ENCODE peak calls at places on chromosomes 7 and 10, in six cellular contexts. B is left ventricle myocardium inferior, F is mammary epithelial cell, V is Peyer's patch, I is HCT116, X is spleen. T is an unnamed sample.

GRCh38 chr10:93815304-93816091 is 57.8 kb downstream of the LGI1 start:
- DNase-seq in B (no peak), F (peak; percentile 3), V (no peak), I (no peak), X (no peak), T (no peak)

GRCh38 chr7:131555565-131556054 is 818 bp downstream of the PODXL start:
- DNase-seq in B (no peak), F (no peak), V (peak; percentile 50), I (no peak), X (peak; percentile 79), T (no peak)

GRCh38 chr10:99709480-99710229 is 22.3 kb downstream of the COX15 start:
- DNase-seq in B (no peak), F (peak; percentile 55), V (no peak), I (no peak), X (no peak), T (no peak)

GRCh38 chr7:12287886-12288285 is 76.8 kb downstream of the TMEM106B start:
- DNase-seq in B (no peak), F (no peak), V (no peak), I (no peak), X (no peak), T (no peak)

GRCh38 chr10:4450981-4451501 is 375.0 kb upstream of the AKR1E2 start:
- DNase-seq in B (no peak), F (peak; percentile 81), V (no peak), I (no peak), X (no peak), T (no peak)

GRCh38 chr7:1055084-1055450 is 10.7 kb downstream of the GPR146 start:
- DNase-seq in B (peak; percentile 85), F (no peak), V (peak; percentile 76), I (no peak), X (peak; percentile 89), T (no peak)

GRCh38 chr7:94183289-94183749 is 179.2 kb upstream of the BET1 start:
- DNase-seq in B (no peak), F (peak; percentile 93), V (no peak), I (peak; percentile 82), X (no peak), T (no peak)

GRCh38 chr10:102342958-102343357 is 52.5 kb upstream of the NFKB2 start:
- DNase-seq in B (no peak), F (peak; percentile 87), V (no peak), I (no peak), X (no peak), T (no peak)

GRCh38 chr7:14197280-14197679 is 207.8 kb upstream of the ETV1 start:
- DNase-seq in B (no peak), F (no peak), V (no peak), I (no peak), X (no peak), T (no peak)

GRCh38 chr7:45162311-45162845 is 4.8 kb downstream of the RAMP3 start:
- DNase-seq in B (no peak), F (no peak), V (no peak), I (no peak), X (peak; percentile 56), T (no peak)

GRCh38 chr7:1254281-1255082 is 21.8 kb downstream of the UNCX start:
- DNase-seq in B (no peak), F (no peak), V (no peak), I (no peak), X (no peak), T (no peak)

GRCh38 chr7:67618569-67619543 is 622.2 kb downstream of the TYW1 start:
- DNase-seq in B (peak; percentile 19), F (no peak), V (no peak), I (no peak), X (no peak), T (no peak)

GRCh38 chr10:126857178-126857806 is 47.9 kb upstream of the DOCK1 start:
- DNase-seq in B (no peak), F (no peak), V (no peak), I (no peak), X (no peak), T (no peak)

GRCh38 chr10:124629842-124630241 is 114.3 kb downstream of the FAM53B start:
- DNase-seq in B (no peak), F (no peak), V (no peak), I (no peak), X (no peak), T (no peak)

GRCh38 chr10:124627851-124628675 is 116.1 kb downstream of the FAM53B start:
- DNase-seq in B (peak; percentile 63), F (no peak), V (no peak), I (no peak), X (no peak), T (no peak)

GRCh38 chr10:124629410-124629809 is 114.8 kb downstream of the FAM53B start:
- DNase-seq in B (no peak), F (no peak), V (no peak), I (no peak), X (no peak), T (no peak)

GRCh38 chr10:124626759-124627380 is 117.3 kb downstream of the FAM53B start:
- DNase-seq in B (no peak), F (peak; percentile 82), V (peak; percentile 91), I (no peak), X (peak; percentile 91), T (no peak)

GRCh38 chr10:124628676-124629021 is 115.5 kb downstream of the FAM53B start:
- DNase-seq in B (no peak), F (no peak), V (no peak), I (no peak), X (no peak), T (no peak)
- H3K27ac ChIP-seq in B (peak overlapping the region; percentile 66), F (no peak overlapping the region), V (peak overlapping the region; percentile 57), I (no peak overlapping the region), X (peak overlapping the region; percentile 45), T (no peak overlapping the region)

GRCh38 chr10:79143879-79144278 is 75.1 kb downstream of the ZMIZ1 start:
- DNase-seq in B (no peak), F (no peak), V (no peak), I (no peak), X (no peak), T (no peak)

GRCh38 chr10:79140906-79141305 is 72.1 kb downstream of the ZMIZ1 start:
- DNase-seq in B (no peak), F (no peak), V (no peak), I (no peak), X (no peak), T (no peak)

GRCh38 chr10:79144341-79145173 is 75.8 kb downstream of the ZMIZ1 start:
- DNase-seq in B (no peak), F (peak; percentile 32), V (no peak), I (no peak), X (peak; percentile 70), T (no peak)

GRCh38 chr10:79142064-79142491 is 73.3 kb downstream of the ZMIZ1 start:
- DNase-seq in B (no peak), F (no peak), V (no peak), I (no peak), X (no peak), T (no peak)

DNA sequence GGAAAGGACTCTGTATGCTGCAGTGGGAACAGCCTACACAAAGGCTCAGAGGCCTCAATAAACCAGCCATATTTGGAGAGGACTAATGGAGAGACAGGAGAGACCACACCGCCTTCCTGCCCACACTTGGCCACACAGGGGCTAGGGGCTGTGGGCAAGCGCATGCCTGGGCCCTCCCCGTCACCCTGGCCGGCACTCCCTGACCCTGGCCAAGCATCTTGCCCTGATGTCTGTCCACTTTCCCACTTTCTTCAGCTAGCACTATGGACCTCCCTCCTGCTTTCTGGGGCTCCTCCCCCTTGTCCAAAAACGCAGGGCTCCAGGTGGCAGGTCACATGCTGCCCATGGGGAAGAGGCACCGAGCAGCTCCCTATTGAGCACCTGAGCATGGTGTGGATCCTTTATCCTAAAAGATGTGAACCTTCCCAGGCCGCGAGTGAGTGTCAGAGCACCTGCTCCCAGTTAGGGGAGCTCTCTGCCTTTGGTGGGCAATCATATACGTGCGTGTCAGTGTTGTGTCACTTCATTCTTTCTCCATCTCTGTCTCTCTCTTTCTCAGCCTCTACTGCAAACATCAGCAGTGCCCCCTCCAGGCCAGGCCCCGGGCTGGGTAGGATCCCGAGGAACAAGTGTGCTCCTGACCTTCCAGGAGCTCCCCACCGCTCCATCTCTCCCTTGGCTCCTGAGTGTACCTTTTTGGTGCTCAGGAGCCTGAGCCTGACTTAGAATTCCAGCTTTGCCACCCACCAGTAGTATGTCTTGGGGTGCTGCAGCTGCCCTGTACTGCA is 74.0 kb downstream of the ZMIZ1 start:
- DNase-seq in B (no peak), F (no peak), V (no peak), I (no peak), X (peak; percentile 72), T (no peak)
- H3K4me1 ChIP-seq in B (peaks cover 100% of the 10 kb centered on the region), F (peaks cover 16% of the 10 kb centered on the region), V (peaks cover under 1% of the 10 kb centered on the region), I (peaks cover 8% of the 10 kb centered on the region), X (peaks cover 100% of the 10 kb centered on the region), T (peaks cover 30% of the 10 kb centered on the region)

DNA sequence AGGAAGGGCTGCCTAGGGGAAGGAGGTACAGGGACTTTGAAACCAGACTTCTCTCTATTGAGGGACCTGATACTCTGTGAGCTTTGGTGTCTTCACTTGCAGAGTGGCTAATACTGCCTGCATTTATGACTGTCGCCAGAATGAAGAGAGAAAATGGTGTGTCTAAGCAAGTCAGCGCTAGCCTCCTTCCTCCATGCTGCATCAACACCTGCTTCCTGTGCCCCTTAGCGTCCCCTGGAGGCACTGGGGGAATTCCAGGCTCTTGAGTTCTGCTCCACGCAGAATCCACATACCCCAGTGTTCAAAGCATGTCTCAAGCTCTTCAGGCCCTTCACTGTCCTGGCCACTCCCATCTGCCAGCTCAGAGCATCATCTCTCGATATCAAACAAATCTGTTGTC is 140.5 kb downstream of the PKD1L1 start:
- DNase-seq in B (no peak), F (no peak), V (no peak), I (no peak), X (no peak), T (peak; percentile 63)
- TF ChIP-seq CTCF in B (no peak), F (no peak), V (no peak), I (peak; percentile 42), X (no peak), T (peak; percentile 7)

GRCh38 chr10:44176311-44176710 is 208.6 kb downstream of the CXCL12 start:
- DNase-seq in B (no peak), F (no peak), V (no peak), I (no peak), X (no peak), T (no peak)

GRCh38 chr10:44173558-44173894 is 211.4 kb downstream of the CXCL12 start:
- DNase-seq in B (no peak), F (no peak), V (no peak), I (no peak), X (no peak), T (no peak)

GRCh38 chr10:44168478-44168877 is 216.4 kb downstream of the CXCL12 start:
- DNase-seq in B (no peak), F (no peak), V (no peak), I (no peak), X (no peak), T (no peak)

GRCh38 chr10:44171765-44172164 is 213.1 kb downstream of the CXCL12 start:
- DNase-seq in B (no peak), F (no peak), V (no peak), I (no peak), X (no peak), T (no peak)

DNA sequence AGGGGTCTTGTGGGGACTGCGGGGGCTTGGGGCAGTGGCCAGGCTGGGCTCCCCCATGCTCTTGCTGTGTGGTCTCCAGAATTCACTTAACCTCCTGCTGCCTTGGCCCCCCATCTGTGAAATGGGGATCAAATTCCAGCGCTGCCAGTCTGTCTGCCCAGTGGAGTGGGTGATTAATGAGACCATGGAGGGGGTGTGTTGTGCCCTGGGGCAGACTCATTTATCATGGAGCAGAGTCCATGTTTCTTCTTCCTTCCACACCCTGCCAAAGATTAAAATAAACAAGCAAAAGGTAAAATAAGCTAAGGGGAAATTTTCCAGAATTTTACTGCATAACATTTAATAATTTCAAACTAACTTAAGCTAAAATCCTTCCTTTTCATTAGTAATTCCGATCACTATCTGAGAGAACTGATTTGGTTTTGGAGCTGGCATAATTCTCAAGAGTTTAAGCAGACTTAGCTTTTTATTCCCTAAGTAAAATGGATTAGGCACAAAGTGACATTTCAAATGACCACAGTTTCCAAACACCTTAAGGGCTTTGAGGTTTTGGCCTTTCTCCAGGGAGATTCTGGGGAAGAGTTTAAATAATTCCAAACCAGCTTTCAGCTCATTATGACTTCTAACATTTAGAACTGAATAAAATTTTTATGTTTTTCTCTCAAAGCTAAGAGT is 211.9 kb downstream of the CXCL12 start:
- DNase-seq in B (no peak), F (no peak), V (no peak), I (no peak), X (no peak), T (no peak)
- H3K27ac ChIP-seq in B (no peak overlapping the region), F (no peak overlapping the region), V (no peak overlapping the region), I (no peak overlapping the region), X (no peak overlapping the region), T (no peak overlapping the region)

T was measured in ascending aorta.